ENCODE peak calls at places on chromosomes 6 and 20, in nine cellular contexts. R, F, D, X, K, Y, P, Z and T are unnamed samples.

GRCh38 chr6:21997414-21998037 is 299.3 kb downstream of the PRL start:
- DNase-seq in R (no peak), Y (no peak), F (no peak), P (no peak), D (no peak), X (no peak), Z (peak), K (peak), T (no peak)

GRCh38 chr6:4381379-4381778 is 246.0 kb upstream of the ECI2 start:
- DNase-seq in Y (peak), P (no peak), K (no peak), Z (peak), X (no peak), R (no peak), F (no peak), D (no peak), T (no peak)

GRCh38 chr20:63260943-63261807 is 6.9 kb upstream of the NKAIN4 start:
- DNase-seq in R (no peak), Y (no peak), X (no peak), Z (no peak), P (no peak), K (no peak), D (no peak), F (no peak), T (no peak)

GRCh38 chr6:25342784-25343183 is 63.6 kb downstream of the CARMIL1 start:
- DNase-seq in Z (peak), P (no peak), X (no peak), Y (no peak), F (no peak), R (no peak), D (no peak), K (no peak), T (peak)

GRCh38 chr6:84688187-84688878 is 76.1 kb downstream of the TBX18 start:
- DNase-seq in Y (no peak), F (no peak), D (no peak), R (no peak), P (no peak), X (no peak), K (no peak), Z (no peak), T (no peak)

GRCh38 chr20:11502051-11502450 is 415.6 kb upstream of the BTBD3 start:
- DNase-seq in Z (peak), K (no peak), P (no peak), Y (no peak), F (no peak), X (no peak), R (no peak), D (no peak), T (no peak)

GRCh38 chr6:8023638-8024037 is 40.6 kb downstream of the BLOC1S5 start:
- DNase-seq in Y (no peak), D (no peak), P (no peak), F (no peak), K (no peak), X (no peak), R (no peak), Z (no peak), T (no peak)

GRCh38 chr6:167759206-167759605 is 67.5 kb upstream of the AFDN start:
- DNase-seq in K (no peak), Y (no peak), P (no peak), D (no peak), F (no peak), X (no peak), Z (no peak), R (no peak), T (no peak)

GRCh38 chr6:101392561-101393230 is 812 bp upstream of the GRIK2 start:
- DNase-seq in Y (no peak), R (no peak), Z (no peak), X (no peak), P (no peak), K (peak), F (no peak), D (no peak), T (no peak)

GRCh38 chr6:42514746-42515145 is 49.1 kb upstream of the UBR2 start:
- DNase-seq in Z (no peak), Y (no peak), D (no peak), R (no peak), F (no peak), X (no peak), P (no peak), K (no peak), T (no peak)

GRCh38 chr6:158778005-158778527 is 41.1 kb downstream of the EZR start:
- DNase-seq in D (no peak), R (no peak), K (no peak), F (no peak), X (no peak), P (no peak), Z (no peak), Y (no peak), T (no peak)

GRCh38 chr20:38249536-38250310 is 10.8 kb downstream of the KIAA1755 start:
- DNase-seq in K (no peak), Y (no peak), F (no peak), Z (peak), D (no peak), X (no peak), R (no peak), P (no peak), T (no peak)

GRCh38 chr20:46682063-46682821 is 7.0 kb downstream of the TP53RK start:
- DNase-seq in Y (no peak), D (no peak), F (no peak), Z (no peak), K (no peak), P (no peak), R (no peak), X (no peak), T (no peak)

GRCh38 chr20:37336369-37337207 is 9.4 kb upstream of the SRC start:
- DNase-seq in F (peak), R (peak), D (no peak), Z (peak), Y (peak), K (no peak), X (no peak), P (no peak), T (peak)

GRCh38 chr20:11777387-11777786 is 140.3 kb upstream of the BTBD3 start:
- DNase-seq in K (peak), Y (no peak), D (no peak), X (no peak), P (no peak), R (no peak), Z (no peak), F (no peak), T (no peak)

GRCh38 chr6:82740066-82740465 is 325.6 kb downstream of the UBE3D start:
- DNase-seq in F (no peak), D (no peak), K (no peak), Z (no peak), R (no peak), P (no peak), Y (no peak), X (no peak), T (no peak)

GRCh38 chr20:1184260-1184637 is 532 bp downstream of the TMEM74B start:
- DNase-seq in X (no peak), Z (no peak), K (no peak), Y (no peak), F (no peak), R (no peak), D (no peak), P (no peak), T (no peak)

GRCh38 chr20:32468860-32469259 is 110.7 kb downstream of the ASXL1 start:
- DNase-seq in Y (no peak), P (no peak), K (no peak), D (no peak), Z (no peak), R (no peak), F (no peak), X (no peak), T (no peak)

GRCh38 chr20:18058661-18059467 is 1.1 kb upstream of the OVOL2 start:
- DNase-seq in Z (no peak), D (no peak), Y (peak), X (no peak), R (no peak), K (peak), F (no peak), P (no peak), T (no peak)

GRCh38 chr6:12585497-12585958 is 131.0 kb upstream of the PHACTR1 start:
- DNase-seq in D (no peak), X (no peak), R (no peak), Z (peak), Y (peak), F (no peak), P (no peak), K (no peak), T (no peak)

GRCh38 chr6:136761227-136761922 is 30.9 kb downstream of the MAP3K5 start:
- DNase-seq in R (peak), X (peak), F (no peak), K (no peak), D (no peak), Z (peak), Y (peak), P (no peak), T (peak)